ENCODE peak calls at places on chromosomes 3 and 15, in five cellular contexts. U is H9, P is IMR-90, T is trophoblast cell, H is mesendoderm. L is an unnamed sample. For H3K27me3, the result is how much of the 10 kb centered on the place peaks cover.

GRCh38 chr15:94383041-94383440 is 151.7 kb downstream of the MCTP2 start:
- DNase-seq in U (no peak), P (no peak), T (no peak), H (no peak), L (no peak)

GRCh38 chr15:62846805-62847481 is 195.6 kb upstream of the TPM1 start:
- DNase-seq in U (no peak), P (no peak), T (no peak), H (no peak), L (no peak)

GRCh38 chr15:85411992-85412538 is 31.7 kb downstream of the AKAP13 start:
- DNase-seq in U (no peak), P (peak), T (no peak), H (no peak), L (no peak)

GRCh38 chr3:148089171-148089570 is 608.5 kb upstream of the AGTR1 start:
- DNase-seq in U (no peak), P (no peak), T (no peak), H (no peak), L (no peak)

GRCh38 chr3:19573644-19574043 is 360.4 kb downstream of the EFHB start:
- DNase-seq in U (no peak), P (no peak), T (no peak), H (no peak), L (no peak)

GRCh38 chr3:169044341-169045113 is 619.0 kb downstream of the MECOM start:
- DNase-seq in U (no peak), P (peak), T (peak), H (no peak), L (no peak)

GRCh38 chr3:30894521-30895289 is at the start of gene GADL1:
- DNase-seq in U (peak), P (peak), T (no peak), H (peak), L (peak)

GRCh38 chr3:10192953-10193691 is 28.4 kb downstream of the IRAK2 start:
- DNase-seq in U (peak), P (peak), T (peak), H (peak), L (no peak)

GRCh38 chr3:34377961-34378360 is 579.5 kb downstream of the PDCD6IP start:
- DNase-seq in U (no peak), P (no peak), T (no peak), H (no peak), L (no peak)

GRCh38 chr3:8223766-8224165 is 277.9 kb upstream of the LMCD1 start:
- DNase-seq in U (no peak), P (no peak), T (no peak), H (no peak), L (no peak)

GRCh38 chr3:141103503-141103902 is 52.4 kb downstream of the SPSB4 start:
- DNase-seq in U (no peak), P (no peak), T (no peak), H (no peak), L (no peak)

DNA sequence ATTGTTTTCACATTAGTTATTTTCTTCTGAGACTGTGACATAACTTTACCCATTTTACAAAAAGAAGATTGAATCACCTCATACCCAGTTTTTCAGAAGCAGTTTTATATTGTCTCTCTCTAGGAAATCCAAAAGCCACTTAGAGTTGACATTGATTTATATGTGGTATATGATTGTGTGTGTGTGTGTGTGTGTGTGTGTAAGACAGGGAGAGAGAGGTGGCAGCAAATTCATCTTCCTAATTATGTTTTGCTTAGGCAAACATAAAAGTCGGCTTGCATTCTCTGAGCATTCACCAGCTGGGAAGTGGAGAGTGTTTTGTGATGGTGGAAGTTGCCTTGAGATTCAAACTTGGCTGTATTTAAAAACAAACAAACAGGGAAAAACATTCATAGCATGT is 64.6 kb upstream of the IGF1R start:
- DNase-seq in U (no peak), P (no peak), T (no peak), H (no peak), L (no peak)
- H3K27me3 ChIP-seq in U (under half), P (under half), T (under half), H (under half), L (under half)

GRCh38 chr15:74420193-74420905 is 13.4 kb downstream of the SEMA7A start:
- DNase-seq in U (no peak), P (no peak), T (no peak), H (no peak), L (no peak)

GRCh38 chr15:74422723-74423442 is 10.9 kb downstream of the SEMA7A start:
- DNase-seq in U (peak), P (peak), T (peak), H (peak), L (no peak)

GRCh38 chr15:74423443-74424257 is 10.1 kb downstream of the SEMA7A start:
- DNase-seq in U (no peak), P (no peak), T (peak), H (no peak), L (no peak)

GRCh38 chr15:74422370-74422722 is 11.4 kb downstream of the SEMA7A start:
- DNase-seq in U (no peak), P (no peak), T (no peak), H (no peak), L (no peak)

DNA sequence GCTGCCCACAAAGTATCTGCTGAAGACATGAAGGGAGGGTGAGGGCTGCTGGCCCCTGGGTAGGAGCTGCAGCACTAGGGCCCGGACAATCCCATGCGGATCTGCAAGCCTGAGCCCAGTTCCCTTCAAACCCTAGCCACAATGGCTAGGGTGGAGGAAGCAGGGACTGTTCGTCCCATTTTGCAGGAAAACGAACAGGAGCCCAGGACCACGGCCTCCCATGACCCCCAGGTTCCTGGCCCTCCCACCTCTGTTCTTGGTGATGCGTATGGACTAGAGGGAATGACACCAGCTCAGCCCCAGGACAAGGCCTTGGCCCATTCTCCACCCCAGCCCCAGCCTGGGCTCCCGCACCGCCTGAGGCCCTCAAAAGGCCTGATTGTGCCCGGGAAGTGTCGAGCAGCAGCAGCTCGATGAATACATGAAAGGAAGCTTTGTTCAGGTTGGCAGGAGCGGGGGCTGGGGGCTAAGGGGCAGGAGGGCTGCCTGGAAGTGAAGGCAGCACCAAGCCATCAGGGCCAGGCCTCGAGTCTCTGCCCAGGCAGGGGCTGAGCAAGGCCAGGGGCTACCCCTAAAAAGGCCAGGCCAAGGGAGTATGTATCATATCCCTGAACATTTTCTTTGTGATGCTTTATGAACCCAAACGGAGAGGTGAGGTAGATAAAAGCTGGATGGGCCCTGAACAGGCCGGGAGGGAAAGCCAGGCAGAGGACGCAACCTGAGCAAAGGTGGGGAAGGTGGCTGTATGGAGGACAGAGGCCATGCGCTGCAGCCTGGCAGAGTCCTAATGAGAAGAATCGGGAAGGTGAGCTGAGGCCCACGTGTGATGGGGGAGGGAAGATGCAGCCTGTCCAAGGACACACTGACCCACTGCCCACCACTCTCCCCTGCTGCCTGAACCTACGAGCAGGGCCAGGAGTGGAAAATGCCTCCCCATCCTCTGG is 12.2 kb downstream of the SEMA7A start:
- DNase-seq in U (no peak), P (no peak), T (no peak), H (no peak), L (no peak)
- H2BK120ac ChIP-seq in U (no peak), P (peak), T (no peak), H (no peak), L (no peak)

GRCh38 chr3:158093526-158093925 is 12.7 kb downstream of the SHOX2 start:
- DNase-seq in U (no peak), P (no peak), T (no peak), H (no peak), L (no peak)
- H3K27me3 ChIP-seq in U (under half), P (under half), T (under half), H (under half), L (half or more)

GRCh38 chr3:112308151-112308911 is 14.3 kb upstream of the SLC9C1 start:
- DNase-seq in U (peak), P (peak), T (peak), H (peak), L (peak)
- H2BK120ac ChIP-seq in U (no peak), P (no peak), T (no peak), H (no peak), L (no peak)

GRCh38 chr3:150875548-150875947 is 29.7 kb downstream of the MINDY4B start:
- DNase-seq in U (no peak), P (no peak), T (no peak), H (no peak), L (no peak)
- H3K27me3 ChIP-seq in U (under half), P (under half), T (under half), H (under half), L (under half)

GRCh38 chr3:52004158-52004787 is 8.6 kb upstream of the RPL29 start:
- DNase-seq in U (peak), P (peak), T (no peak), H (peak), L (peak)
- H2BK120ac ChIP-seq in U (no peak), P (peak), T (no peak), H (no peak), L (no peak)

L was measured in neuronal stem cell.